ENCODE peak calls at places on chromosomes 4 and X, in ten cellular contexts. U is K562, M is left lung, D is H9, F is tibial artery, I is esophagus muscularis mucosa, N is SK-N-SH, G is dorsolateral prefrontal cortex, J is HL-60, Z is transverse colon. T is an unnamed sample. For H3K27me3, the result is how much of the 10 kb centered on the place peaks cover.

GRCh38 chr4:180560896-180561295 is 1682.3 kb upstream of the TENM3 start:
- DNase-seq in U (no peak), M (no peak), D (no peak), F (no peak), I (no peak), N (no peak), G (no peak), J (no peak), Z (no peak), T (no peak)

GRCh38 chrX:140799216-140799615 is 89.7 kb downstream of the LINC00632 start:
- DNase-seq in U (no peak), M (no peak), D (no peak), F (no peak), I (no peak), N (no peak), G (no peak), J (no peak), Z (no peak), T (no peak)

GRCh38 chr4:87982446-87982845 is 6.9 kb downstream of the SPP1 start:
- DNase-seq in U (no peak), M (peak), D (no peak), F (no peak), I (no peak), N (no peak), G (no peak), J (no peak), Z (no peak), T (no peak)

GRCh38 chrX:65932173-65933084 is 107.5 kb downstream of the VSIG4 start:
- DNase-seq in U (peak), M (peak), D (no peak), F (no peak), I (no peak), N (peak), G (no peak), J (no peak), Z (peak), T (no peak)

GRCh38 chr4:53189011-53189410 is 176.8 kb downstream of the SCFD2 start:
- DNase-seq in U (no peak), M (no peak), D (no peak), F (no peak), I (no peak), N (no peak), G (no peak), J (no peak), Z (no peak), T (no peak)

GRCh38 chrX:34764842-34765241 is 107.8 kb upstream of the TMEM47 start:
- DNase-seq in U (no peak), M (no peak), D (peak), F (no peak), I (no peak), N (no peak), G (no peak), J (no peak), Z (no peak), T (no peak)

GRCh38 chrX:103878466-103879151 is 46.6 kb upstream of the RAB9B start:
- DNase-seq in U (no peak), M (no peak), D (no peak), F (no peak), I (no peak), N (no peak), G (no peak), J (no peak), Z (no peak), T (no peak)

GRCh38 chrX:154490021-154490413 is 412 bp downstream of the SLC10A3 start:
- DNase-seq in U (peak), M (no peak), D (no peak), F (no peak), I (no peak), N (peak), G (no peak), J (peak), Z (peak), T (no peak)

GRCh38 chrX:41332408-41332987 is 1.5 kb upstream of the DDX3X start:
- DNase-seq in U (peak), M (no peak), D (no peak), F (no peak), I (no peak), N (no peak), G (no peak), J (peak), Z (peak), T (no peak)

GRCh38 chrX:56812515-56813105 is 83.6 kb downstream of the NBDY start:
- DNase-seq in U (no peak), M (no peak), D (no peak), F (no peak), I (no peak), N (no peak), G (no peak), J (no peak), Z (no peak), T (no peak)

GRCh38 chr4:111986125-111986524 is 159.1 kb upstream of the FAM241A start:
- DNase-seq in U (no peak), M (no peak), D (no peak), F (no peak), I (no peak), N (no peak), G (no peak), J (no peak), Z (no peak), T (no peak)

GRCh38 chr4:170979736-170980135 is 833.5 kb upstream of the GALNTL6 start:
- DNase-seq in U (peak), M (peak), D (peak), F (no peak), I (no peak), N (no peak), G (no peak), J (no peak), Z (no peak), T (no peak)

GRCh38 chrX:100980608-100981497 is 11.3 kb downstream of the ARL13A start:
- DNase-seq in U (peak), M (peak), D (no peak), F (peak), I (no peak), N (no peak), G (no peak), J (no peak), Z (no peak), T (no peak)

GRCh38 chr4:113707013-113707412 is 54.5 kb downstream of the CAMK2D start:
- DNase-seq in U (no peak), M (no peak), D (no peak), F (no peak), I (no peak), N (no peak), G (no peak), J (no peak), Z (no peak), T (no peak)

GRCh38 chr4:4440333-4441061 is 53.6 kb downstream of the NSG1 start:
- DNase-seq in U (no peak), M (no peak), D (no peak), F (no peak), I (no peak), N (no peak), G (no peak), J (no peak), Z (no peak), T (no peak)

GRCh38 chr4:158176776-158177175 is 4.0 kb upstream of the GASK1B start:
- DNase-seq in U (no peak), M (no peak), D (no peak), F (no peak), I (no peak), N (no peak), G (no peak), J (no peak), Z (no peak), T (no peak)

GRCh38 chr4:168474660-168475320 is 5.5 kb downstream of the DDX60L start:
- DNase-seq in U (no peak), M (no peak), D (no peak), F (no peak), I (no peak), N (no peak), G (no peak), J (no peak), Z (no peak), T (no peak)

GRCh38 chrX:41789374-41789773 is 65.4 kb downstream of the GPR82 start:
- DNase-seq in U (no peak), M (no peak), D (no peak), F (no peak), I (no peak), N (no peak), G (no peak), J (no peak), Z (no peak), T (no peak)

GRCh38 chr4:17038510-17039176 is 140.2 kb upstream of the LDB2 start:
- DNase-seq in U (no peak), M (no peak), D (no peak), F (no peak), I (peak), N (no peak), G (no peak), J (peak), Z (no peak), T (no peak)

GRCh38 chr4:38008493-38009120 is 48.4 kb downstream of the PTTG2 start:
- DNase-seq in U (no peak), M (no peak), D (no peak), F (no peak), I (no peak), N (no peak), G (no peak), J (no peak), Z (no peak), T (no peak)

GRCh38 chr4:97646997-97647396 is 496.3 kb downstream of the STPG2 start:
- DNase-seq in U (no peak), M (no peak), D (no peak), F (no peak), I (no peak), N (no peak), G (no peak), J (no peak), Z (no peak), T (no peak)

GRCh38 chr4:51998837-51999236 is 21.3 kb downstream of the LRRC66 start:
- DNase-seq in U (no peak), M (no peak), D (no peak), F (no peak), I (no peak), N (no peak), G (no peak), J (no peak), Z (no peak), T (no peak)

GRCh38 chrX:150887906-150888465 is 10.5 kb downstream of the CD99L2 start:
- DNase-seq in U (no peak), M (no peak), D (no peak), F (no peak), I (no peak), N (no peak), G (no peak), J (no peak), Z (no peak), T (no peak)

GRCh38 chr4:185017964-185018772 is at the start of gene HELT:
- DNase-seq in U (no peak), M (no peak), D (peak), F (no peak), I (no peak), N (no peak), G (no peak), J (no peak), Z (no peak), T (no peak)

GRCh38 chr4:158322119-158322518 is 111.8 kb downstream of the TMEM144 start:
- DNase-seq in U (peak), M (no peak), D (no peak), F (no peak), I (no peak), N (peak), G (no peak), J (no peak), Z (no peak), T (no peak)

GRCh38 chrX:85630901-85631300 is 251.4 kb upstream of the POF1B start:
- DNase-seq in U (no peak), M (no peak), D (no peak), F (no peak), I (no peak), N (no peak), G (no peak), J (no peak), Z (no peak), T (no peak)

GRCh38 chrX:85622635-85623034 is 243.2 kb upstream of the POF1B start:
- DNase-seq in U (no peak), M (no peak), D (no peak), F (no peak), I (no peak), N (no peak), G (no peak), J (no peak), Z (no peak), T (no peak)

DNA sequence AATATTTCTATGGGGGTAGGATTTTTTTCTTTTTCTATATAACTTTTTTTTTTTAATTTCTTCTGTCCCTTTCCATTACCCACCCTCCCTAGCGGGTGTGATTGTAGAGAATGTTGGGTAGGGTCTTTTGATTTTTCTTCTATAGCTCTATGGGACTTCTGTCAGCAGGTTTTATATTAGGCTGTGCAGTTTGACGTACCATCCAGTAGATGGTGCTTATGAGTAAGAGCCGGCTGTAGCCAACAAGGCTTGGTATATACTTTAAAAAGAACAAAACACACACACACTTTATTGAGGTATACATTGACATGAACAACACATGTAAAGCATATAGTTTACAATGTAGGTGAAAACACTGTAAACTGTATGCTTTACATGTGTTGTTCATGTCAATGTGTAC is 247.9 kb upstream of the POF1B start:
- DNase-seq in U (peak), M (no peak), D (no peak), F (no peak), I (no peak), N (peak), G (no peak), J (no peak), Z (no peak), T (no peak)
- TF ChIP-seq CTCF in U (peak), M (no peak), D (peak), F (no peak), I (no peak), N (peak), G (peak), J (no peak), Z (peak), T (no peak)

GRCh38 chrX:68930576-68931317 is 101.9 kb downstream of the EFNB1 start:
- DNase-seq in U (no peak), M (no peak), D (no peak), F (no peak), I (no peak), N (no peak), G (no peak), J (no peak), Z (no peak), T (no peak)
- H3K27ac ChIP-seq in U (no peak), M (no peak), D (no peak), F (no peak), I (peak), N (no peak), G (no peak), J (no peak), Z (no peak), T (no peak)

DNA sequence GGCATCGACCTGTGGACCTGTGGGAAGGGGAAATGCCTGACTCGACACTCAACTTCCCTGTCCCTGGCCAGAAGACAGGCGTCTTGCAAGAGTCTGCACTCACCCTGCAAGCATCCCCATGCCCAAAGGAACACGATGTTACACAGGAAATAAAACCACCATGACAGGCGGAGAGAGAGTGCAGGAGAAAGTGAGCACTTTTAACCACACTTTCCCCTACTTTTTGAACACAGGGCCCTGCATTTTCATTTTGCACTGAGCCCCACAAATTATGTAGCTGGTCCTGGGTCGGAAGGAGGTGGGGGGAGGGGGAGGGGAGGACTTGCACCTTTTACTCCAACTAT is 13.8 kb upstream of the MAN2B2 start:
- DNase-seq in U (no peak), M (no peak), D (no peak), F (no peak), I (no peak), N (no peak), G (no peak), J (peak), Z (no peak), T (no peak)
- H3K27me3 ChIP-seq in U (under half), M (half or more), D (under half), F (under half), I (under half), N (under half), G (under half), J (half or more), Z (half or more), T (under half)

GRCh38 chr4:23962462-23962861 is 72.6 kb upstream of the PPARGC1A start:
- DNase-seq in U (no peak), M (no peak), D (no peak), F (no peak), I (no peak), N (no peak), G (no peak), J (no peak), Z (no peak), T (no peak)

GRCh38 chr4:23969635-23970034 is 79.8 kb upstream of the PPARGC1A start:
- DNase-seq in U (no peak), M (no peak), D (no peak), F (no peak), I (no peak), N (no peak), G (no peak), J (no peak), Z (no peak), T (no peak)

GRCh38 chr4:23970193-23970850 is 80.5 kb upstream of the PPARGC1A start:
- DNase-seq in U (no peak), M (no peak), D (no peak), F (no peak), I (no peak), N (no peak), G (no peak), J (no peak), Z (no peak), T (no peak)

GRCh38 chr4:23967281-23967680 is 77.4 kb upstream of the PPARGC1A start:
- DNase-seq in U (no peak), M (no peak), D (no peak), F (no peak), I (no peak), N (no peak), G (no peak), J (no peak), Z (no peak), T (no peak)

DNA sequence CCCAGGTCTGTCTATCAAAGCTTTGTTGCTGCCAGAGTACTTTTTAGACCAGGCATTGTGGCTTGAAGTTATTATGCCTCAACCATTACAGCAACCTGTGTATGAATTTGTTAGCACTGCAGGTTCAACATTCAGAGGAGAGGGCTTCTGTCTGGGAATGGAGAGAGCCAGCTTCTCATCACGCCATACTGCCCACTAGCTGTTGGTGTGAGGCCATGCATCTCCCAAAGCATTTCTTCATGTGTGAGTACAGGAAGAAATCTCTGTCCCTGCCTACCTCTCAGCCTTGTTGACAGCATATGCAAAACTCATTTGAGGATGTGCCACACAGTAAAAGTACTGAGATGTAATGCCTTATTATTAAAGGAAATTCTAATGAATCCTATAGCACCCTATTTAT is 76.9 kb upstream of the PPARGC1A start:
- DNase-seq in U (peak), M (no peak), D (peak), F (no peak), I (no peak), N (peak), G (no peak), J (no peak), Z (no peak), T (no peak)
- TF ChIP-seq CTCF in U (peak), M (no peak), D (peak), F (no peak), I (peak), N (peak), G (no peak), J (peak), Z (no peak), T (no peak)

GRCh38 chr4:1334579-1334895 is 12.5 kb upstream of the UVSSA start:
- DNase-seq in U (no peak), M (peak), D (no peak), F (no peak), I (no peak), N (no peak), G (no peak), J (no peak), Z (no peak), T (no peak)
- H3K27ac ChIP-seq in U (no peak), M (peak), D (no peak), F (no peak), I (no peak), N (no peak), G (peak), J (peak), Z (no peak), T (no peak)